ENCODE peak calls at places on chromosome 12, in seven cellular contexts. M, A, D, S, J, Z and W are unnamed samples.

GRCh38 chr12:81332054-81332453 is 254.2 kb downstream of the ACSS3 start:
- DNase-seq in J (no peak), M (no peak), D (no peak), S (no peak), Z (no peak), A (no peak), W (no peak)

GRCh38 chr12:44788731-44789130 is 87.4 kb downstream of the NELL2 start:
- DNase-seq in D (no peak), A (no peak), S (no peak), J (no peak), Z (no peak), M (no peak), W (no peak)

GRCh38 chr12:122265433-122265832 is 861 bp downstream of the VPS33A start:
- DNase-seq in Z (no peak), M (no peak), S (no peak), J (no peak), A (peak), D (no peak), W (no peak)

GRCh38 chr12:9932270-9932669 is at the start of gene CLEC2A:
- DNase-seq in J (no peak), A (no peak), Z (no peak), M (no peak), D (no peak), S (no peak), W (no peak)

GRCh38 chr12:99709116-99709515 is 61.6 kb downstream of the GARIN6 start:
- DNase-seq in J (no peak), M (no peak), A (no peak), S (no peak), Z (no peak), D (no peak), W (no peak)

GRCh38 chr12:123961585-123961984 is 11.0 kb downstream of the CCDC92 start:
- DNase-seq in J (no peak), D (no peak), Z (no peak), A (no peak), S (no peak), M (no peak), W (no peak)

GRCh38 chr12:93785262-93786010 is 108.3 kb downstream of the CRADD start:
- DNase-seq in J (no peak), S (no peak), Z (no peak), M (no peak), D (peak), A (peak), W (no peak)

GRCh38 chr12:89382366-89382765 is 30.1 kb upstream of the DUSP6 start:
- DNase-seq in S (no peak), Z (no peak), M (no peak), D (no peak), A (no peak), J (no peak), W (no peak)

GRCh38 chr12:115507951-115508722 is 769.4 kb downstream of the MED13L start:
- DNase-seq in D (no peak), S (no peak), M (peak), J (no peak), A (no peak), Z (peak), W (no peak)

GRCh38 chr12:55929306-55929791 is 1.6 kb upstream of the DGKA start:
- DNase-seq in A (no peak), Z (no peak), D (no peak), S (no peak), J (no peak), M (no peak), W (peak)

GRCh38 chr12:68762691-68763090 is 16.7 kb downstream of the SLC35E3 start:
- DNase-seq in S (no peak), A (no peak), D (no peak), J (no peak), Z (no peak), M (no peak), W (no peak)

GRCh38 chr12:34405286-34406227 is 383.3 kb downstream of the ALG10 start:
- DNase-seq in S (peak), D (no peak), J (no peak), A (no peak), Z (no peak), M (no peak), W (no peak)

GRCh38 chr12:7756993-7757392 is 8.0 kb upstream of the NANOGNB start:
- DNase-seq in A (no peak), J (no peak), D (no peak), Z (no peak), M (no peak), S (no peak), W (no peak)

GRCh38 chr12:88706286-88706685 is 126.0 kb upstream of the KITLG start:
- DNase-seq in J (no peak), S (no peak), M (no peak), D (peak), A (peak), Z (no peak), W (no peak)

GRCh38 chr12:3092770-3093169 is 15.6 kb downstream of the TSPAN9 start:
- DNase-seq in D (no peak), M (no peak), A (no peak), Z (no peak), J (no peak), S (no peak), W (no peak)

GRCh38 chr12:121883315-121883660 is 5.3 kb upstream of the PSMD9 start:
- DNase-seq in Z (no peak), J (no peak), M (no peak), S (no peak), D (no peak), A (no peak), W (no peak)

GRCh38 chr12:96366255-96366654 is 34.0 kb downstream of the CDK17 start:
- DNase-seq in Z (no peak), J (no peak), M (no peak), A (no peak), S (no peak), D (no peak), W (no peak)

GRCh38 chr12:88578821-88579518 is 1.3 kb downstream of the KITLG start:
- DNase-seq in J (peak), M (no peak), A (peak), Z (no peak), D (no peak), S (no peak), W (no peak)

GRCh38 chr12:6821271-6821673 is 349 bp upstream of the GPR162 start:
- DNase-seq in J (peak), Z (no peak), S (no peak), A (peak), D (no peak), M (peak), W (no peak)

GRCh38 chr12:8813963-8814362 is 8.5 kb upstream of the A2ML1 start:
- DNase-seq in J (no peak), D (no peak), Z (no peak), A (no peak), S (no peak), M (no peak), W (no peak)